ENCODE peak calls at places on chromosomes 6 and 20, in five cellular contexts. D, A, Q, X and K are unnamed samples.

GRCh38 chr6:107488875-107489635 is 862 bp upstream of the SOBP start:
- DNase-seq in D (peak), Q (no peak), X (peak), A (peak), K (no peak)

GRCh38 chr6:46888031-46888430 is 33.7 kb downstream of the ADGRF5 start:
- DNase-seq in A (no peak), X (no peak), Q (no peak), D (no peak), K (peak)

GRCh38 chr20:63057133-63058117 is 50.7 kb upstream of the BHLHE23 start:
- DNase-seq in A (no peak), Q (no peak), X (no peak), D (no peak), K (no peak)

GRCh38 chr6:63573140-63573898 is 1.0 kb downstream of the LOC128125822 start:
- DNase-seq in D (peak), A (peak), X (peak), Q (peak), K (peak)

GRCh38 chr6:41682966-41683459 is 44.7 kb downstream of the MDFI start:
- DNase-seq in X (no peak), Q (no peak), A (no peak), D (no peak), K (no peak)

GRCh38 chr6:125802943-125803377 is 12.2 kb downstream of the NCOA7 start:
- DNase-seq in A (no peak), Q (no peak), D (no peak), X (no peak), K (no peak)

GRCh38 chr6:11975353-11975977 is 36.6 kb upstream of the HIVEP1 start:
- DNase-seq in X (no peak), Q (no peak), D (peak), A (no peak), K (no peak)

GRCh38 chr6:32108094-32108627 is 977 bp downstream of the TNXB start:
- DNase-seq in X (no peak), D (no peak), A (no peak), Q (no peak), K (no peak)

GRCh38 chr6:10720229-10720959 is 2.5 kb upstream of the TMEM14C start:
- DNase-seq in A (peak), D (peak), X (peak), Q (no peak), K (no peak)

GRCh38 chr6:51147756-51148155 is 329.1 kb downstream of the TFAP2B start:
- DNase-seq in Q (no peak), D (no peak), X (no peak), A (no peak), K (no peak)

GRCh38 chr20:43426172-43426571 is 31.5 kb upstream of the SRSF6 start:
- DNase-seq in D (no peak), A (no peak), X (no peak), Q (no peak), K (no peak)

GRCh38 chr6:123338394-123338793 is 298.4 kb downstream of the TRDN start:
- DNase-seq in D (no peak), Q (no peak), A (no peak), X (no peak), K (no peak)

GRCh38 chr20:57888591-57888990 is 178.8 kb upstream of the PMEPA1 start:
- DNase-seq in D (no peak), X (no peak), A (no peak), Q (no peak), K (no peak)

GRCh38 chr20:16926626-16927025 is 178.5 kb downstream of the OTOR start:
- DNase-seq in Q (no peak), A (no peak), X (no peak), D (no peak), K (no peak)
- H3K27ac ChIP-seq in Q (no peak), A (no peak), X (no peak), D (no peak), K (no peak)

GRCh38 chr20:11180186-11180585 is 506.4 kb upstream of the JAG1 start:
- DNase-seq in Q (no peak), X (no peak), D (no peak), A (no peak), K (no peak)

GRCh38 chr20:11182715-11183114 is 508.9 kb upstream of the JAG1 start:
- DNase-seq in D (no peak), X (no peak), Q (no peak), A (no peak), K (no peak)

GRCh38 chr20:11178946-11179654 is 505.3 kb upstream of the JAG1 start:
- DNase-seq in A (no peak), D (no peak), X (no peak), Q (peak), K (peak)

GRCh38 chr20:11186301-11187008 is 512.7 kb upstream of the JAG1 start:
- DNase-seq in Q (no peak), X (no peak), D (no peak), A (no peak), K (peak)

DNA sequence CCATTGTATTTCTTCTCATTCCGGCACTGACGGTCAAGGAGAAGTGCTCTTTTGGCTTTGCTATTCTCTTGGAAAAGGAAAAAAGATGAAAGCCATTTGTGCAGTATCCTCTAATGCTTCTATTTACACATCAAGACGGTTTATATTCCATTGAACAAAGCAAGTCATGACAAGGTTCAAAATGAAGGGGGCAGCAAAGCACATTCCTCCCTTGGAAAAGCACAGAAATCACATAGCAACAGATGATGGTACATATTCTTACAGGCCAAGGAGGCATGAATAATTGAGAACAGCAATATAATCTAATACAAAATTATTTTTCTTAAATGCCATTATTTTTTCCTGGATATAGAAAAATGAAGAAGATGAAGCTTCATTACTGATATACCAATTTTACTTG is 508.2 kb upstream of the JAG1 start:
- DNase-seq in A (no peak), X (no peak), Q (no peak), D (no peak), K (no peak)
- H3K27ac ChIP-seq in A (no peak), X (no peak), Q (no peak), D (no peak), K (no peak)

DNA sequence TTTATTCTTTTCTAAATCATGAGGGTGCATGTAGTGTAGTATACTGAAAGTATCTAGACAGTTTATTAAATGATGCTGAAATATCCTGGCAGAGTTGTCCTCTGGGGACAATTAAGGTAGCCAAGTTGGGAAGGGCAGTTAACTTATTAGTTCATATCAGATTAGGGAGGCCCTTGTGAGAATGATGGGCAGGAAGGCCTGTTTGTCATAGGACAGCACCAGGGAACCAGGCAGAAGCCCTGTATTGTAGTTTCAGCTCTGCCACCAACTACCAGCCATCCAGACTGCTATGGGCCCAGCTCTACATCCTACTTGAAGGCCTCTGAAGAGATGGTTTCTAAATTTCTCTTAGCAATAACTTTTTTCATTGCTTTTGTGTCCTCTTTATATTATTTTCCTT is 4.0 kb downstream of the MYLIP start:
- DNase-seq in X (no peak), A (no peak), D (no peak), Q (no peak), K (no peak)
- H3K27ac ChIP-seq in X (no peak), A (no peak), D (no peak), Q (no peak), K (no peak)

GRCh38 chr20:17594443-17594842 is 24.6 kb downstream of the DSTN start:
- DNase-seq in A (peak), Q (no peak), D (no peak), X (no peak), K (peak)
- H3K27ac ChIP-seq in A (no peak), Q (no peak), D (no peak), X (no peak), K (peak)

DNA sequence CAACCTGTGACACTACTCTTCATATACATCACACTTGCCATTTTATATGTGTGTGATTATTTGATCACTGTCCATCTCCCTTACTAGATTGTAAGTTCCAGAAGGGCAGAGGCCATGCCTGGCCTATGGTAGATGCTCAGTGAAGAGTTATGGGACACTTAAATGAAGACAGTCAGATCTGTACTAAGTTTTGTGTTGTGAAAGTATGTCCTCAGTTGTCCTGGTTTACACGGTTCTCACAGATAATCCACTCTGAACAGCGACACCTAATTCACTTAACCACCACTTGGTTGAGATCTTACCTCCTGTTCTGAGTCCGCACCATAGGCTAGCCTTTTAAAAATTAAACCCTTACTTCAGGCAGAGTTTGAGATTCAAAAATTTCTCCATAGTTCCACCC is 434.1 kb upstream of the SOX4 start:
- DNase-seq in X (no peak), A (no peak), D (no peak), Q (no peak), K (no peak)
- H3K27ac ChIP-seq in X (no peak), A (no peak), D (no peak), Q (no peak), K (no peak)